ENCODE peak calls at places on chromosome 9, in four cellular contexts. N, T, H and P are unnamed samples.

GRCh38 chr9:17829812-17830385 is 251.0 kb downstream of the SH3GL2 start:
- DNase-seq in N (no peak), T (no peak), H (no peak), P (no peak)

GRCh38 chr9:130901498-130902203 is 5.0 kb upstream of the QRFP start:
- DNase-seq in N (no peak), T (no peak), H (no peak), P (no peak)

GRCh38 chr9:134736791-134737489 is 95.3 kb downstream of the COL5A1 start:
- DNase-seq in N (no peak), T (no peak), H (no peak), P (no peak)

GRCh38 chr9:36204906-36205547 is 14.3 kb downstream of the CLTA start:
- DNase-seq in N (no peak), T (no peak), H (no peak), P (no peak)

GRCh38 chr9:7111413-7111812 is 353.6 kb downstream of the KDM4C start:
- DNase-seq in N (no peak), T (no peak), H (no peak), P (no peak)

GRCh38 chr9:135530146-135530545 is 8.9 kb downstream of the LCN1 start:
- DNase-seq in N (no peak), T (no peak), H (no peak), P (no peak)

GRCh38 chr9:81673310-81673709 is 16.0 kb downstream of the TLE1 start:
- DNase-seq in N (no peak), T (no peak), H (no peak), P (no peak)

GRCh38 chr9:114027901-114028465 is 50.1 kb downstream of the AMBP start:
- DNase-seq in N (no peak), T (no peak), H (no peak), P (no peak)

GRCh38 chr9:135305546-135306180 is 173.9 kb upstream of the PPP1R26 start:
- DNase-seq in N (no peak), T (no peak), H (no peak), P (no peak)

GRCh38 chr9:131008909-131009618 is at the start of gene LAMC3:
- DNase-seq in N (no peak), T (no peak), H (no peak), P (no peak)

GRCh38 chr9:137316012-137316981 is 14.2 kb upstream of the NRARP start:
- DNase-seq in N (no peak), T (peak), H (no peak), P (no peak)

GRCh38 chr9:137497921-137498719 is 39.0 kb upstream of the NSMF start:
- DNase-seq in N (no peak), T (no peak), H (no peak), P (no peak)

GRCh38 chr9:116760636-116761035 is 73.5 kb downstream of the TRIM32 start:
- DNase-seq in N (no peak), T (no peak), H (no peak), P (no peak)

GRCh38 chr9:95204310-95204709 is 113.2 kb downstream of the FANCC start:
- DNase-seq in N (no peak), T (no peak), H (no peak), P (no peak)

GRCh38 chr9:15606667-15607472 is 54.0 kb downstream of the CCDC171 start:
- DNase-seq in N (no peak), T (peak), H (no peak), P (no peak)

GRCh38 chr9:127267793-127268507 is 3.4 kb downstream of the GARNL3 start:
- DNase-seq in N (no peak), T (no peak), H (no peak), P (no peak)

GRCh38 chr9:136568288-136569081 is 22.6 kb upstream of the NOTCH1 start:
- DNase-seq in N (no peak), T (no peak), H (no peak), P (no peak)

GRCh38 chr9:131502781-131503625 is at the start of gene POMT1:
- DNase-seq in N (peak), T (peak), H (peak), P (peak)